ENCODE peak calls at places on chromosome 15, in five cellular contexts. U is fibroblast of villous mesenchyme, A is WERI-Rb-1, S is right atrium auricular region, F is ovary. T is an unnamed sample.
A peak's percentile ranks its signal among the peaks of the same experiment; 100 is the strongest.

GRCh38 chr15:20358066-20358780 is 183.4 kb downstream of the GOLGA6L6 start:
- DNase-seq in U (no peak), A (peak; percentile 93), S (no peak), F (no peak), T (no peak)

GRCh38 chr15:51714162-51714561 is 23.3 kb downstream of the LYSMD2 start:
- DNase-seq in U (no peak), A (no peak), S (no peak), F (no peak), T (no peak)

GRCh38 chr15:68542771-68543544 is 35.8 kb upstream of the CORO2B start:
- DNase-seq in U (peak; percentile 93), A (no peak), S (peak; percentile 89), F (peak; percentile 80), T (peak; percentile 96)

GRCh38 chr15:80567721-80568157 is 127.4 kb upstream of the ABHD17C start:
- DNase-seq in U (peak; percentile 88), A (peak; percentile 66), S (no peak), F (peak; percentile 65), T (peak; percentile 96)

GRCh38 chr15:82937659-82938058 is 14.9 kb downstream of the HOMER2 start:
- DNase-seq in U (no peak), A (no peak), S (no peak), F (no peak), T (no peak)

GRCh38 chr15:92883643-92884458 is 16.3 kb upstream of the CHD2 start:
- DNase-seq in U (peak; percentile 67), A (no peak), S (no peak), F (no peak), T (peak; percentile 63)

GRCh38 chr15:41790756-41791546 is 16.7 kb downstream of the MAPKBP1 start:
- DNase-seq in U (peak; percentile 70), A (no peak), S (no peak), F (no peak), T (peak; percentile 82)

GRCh38 chr15:28015855-28016254 is 83.3 kb downstream of the OCA2 start:
- DNase-seq in U (no peak), A (no peak), S (no peak), F (no peak), T (no peak)

GRCh38 chr15:72489943-72490554 is 15.9 kb downstream of the ARIH1 start:
- DNase-seq in U (no peak), A (no peak), S (no peak), F (no peak), T (no peak)

GRCh38 chr15:101672298-101672697 is 20.1 kb upstream of the TM2D3 start:
- DNase-seq in U (no peak), A (no peak), S (no peak), F (no peak), T (peak; percentile 36)

GRCh38 chr15:67172172-67172571 is 82.3 kb downstream of the AAGAB start:
- DNase-seq in U (no peak), A (no peak), S (no peak), F (no peak), T (no peak)

GRCh38 chr15:99721104-99721778 is 12.0 kb downstream of the LYSMD4 start:
- DNase-seq in U (no peak), A (no peak), S (no peak), F (no peak), T (no peak)
- H3K4me3 ChIP-seq in U (no peak overlapping the region), A (no peak overlapping the region), S (no peak overlapping the region), F (no peak overlapping the region), T (no peak overlapping the region)

GRCh38 chr15:74402337-74402839 is 31.4 kb downstream of the SEMA7A start:
- DNase-seq in U (no peak), A (no peak), S (no peak), F (no peak), T (no peak)

GRCh38 chr15:74400915-74401757 is 32.6 kb downstream of the SEMA7A start:
- DNase-seq in U (no peak), A (no peak), S (no peak), F (no peak), T (no peak)

GRCh38 chr15:74399100-74399499 is 31.7 kb upstream of the CYP11A1 start:
- DNase-seq in U (no peak), A (no peak), S (no peak), F (no peak), T (no peak)

GRCh38 chr15:74399511-74400312 is 32.3 kb upstream of the CYP11A1 start:
- DNase-seq in U (no peak), A (no peak), S (no peak), F (no peak), T (no peak)

GRCh38 chr15:74400313-74400850 is 32.9 kb upstream of the CYP11A1 start:
- DNase-seq in U (no peak), A (no peak), S (no peak), F (no peak), T (peak; percentile 56)
- H3K4me3 ChIP-seq in U (no peak overlapping the region), A (no peak overlapping the region), S (no peak overlapping the region), F (no peak overlapping the region), T (no peak overlapping the region)

DNA sequence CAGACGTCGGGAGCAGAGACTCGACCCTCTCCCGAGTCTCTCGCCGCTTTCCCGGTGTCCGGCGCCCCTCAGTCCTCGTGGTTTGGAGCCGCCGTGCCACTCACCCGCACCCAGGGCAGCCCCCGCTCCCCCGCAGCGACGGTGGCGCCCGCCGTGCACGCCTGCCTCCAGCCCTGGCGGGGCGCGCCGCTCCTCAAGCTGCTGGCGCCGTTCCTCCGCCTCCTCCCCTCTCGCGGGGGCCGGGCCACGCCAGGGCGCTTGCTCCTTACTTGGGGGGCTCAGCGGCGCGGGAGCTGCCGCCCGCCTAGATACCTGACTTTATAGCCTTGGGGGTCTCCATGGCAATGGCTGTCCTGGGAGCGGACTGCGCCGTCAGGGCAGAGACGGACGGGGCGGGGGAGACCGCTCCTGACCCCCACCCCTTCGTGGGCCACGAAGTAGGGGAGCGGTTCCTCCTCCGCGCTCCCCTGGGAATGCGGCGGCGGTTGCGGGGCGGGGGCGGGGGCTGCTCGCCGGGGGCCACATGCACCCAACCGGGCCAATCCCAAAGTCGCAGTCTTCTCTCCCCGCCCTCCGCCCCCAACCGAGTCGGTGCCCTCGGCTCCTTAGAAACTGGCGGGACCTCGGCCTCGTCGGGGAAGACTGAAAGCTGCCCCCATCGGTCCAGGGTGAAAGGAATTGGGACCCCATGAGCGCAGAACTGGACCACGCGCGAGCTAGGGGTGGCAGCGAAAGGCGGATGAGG is at the start of gene ANKRD63:
- DNase-seq in U (no peak), A (peak; percentile 49), S (no peak), F (no peak), T (no peak)
- H3K4me3 ChIP-seq in U (peak within 1 kb of the TSS; percentile 48), A (peak within 1 kb of the TSS; percentile 53), S (peak within 1 kb of the TSS; percentile 53), F (peak within 1 kb of the TSS; percentile 27), T (peak within 1 kb of the TSS; percentile 37)

DNA sequence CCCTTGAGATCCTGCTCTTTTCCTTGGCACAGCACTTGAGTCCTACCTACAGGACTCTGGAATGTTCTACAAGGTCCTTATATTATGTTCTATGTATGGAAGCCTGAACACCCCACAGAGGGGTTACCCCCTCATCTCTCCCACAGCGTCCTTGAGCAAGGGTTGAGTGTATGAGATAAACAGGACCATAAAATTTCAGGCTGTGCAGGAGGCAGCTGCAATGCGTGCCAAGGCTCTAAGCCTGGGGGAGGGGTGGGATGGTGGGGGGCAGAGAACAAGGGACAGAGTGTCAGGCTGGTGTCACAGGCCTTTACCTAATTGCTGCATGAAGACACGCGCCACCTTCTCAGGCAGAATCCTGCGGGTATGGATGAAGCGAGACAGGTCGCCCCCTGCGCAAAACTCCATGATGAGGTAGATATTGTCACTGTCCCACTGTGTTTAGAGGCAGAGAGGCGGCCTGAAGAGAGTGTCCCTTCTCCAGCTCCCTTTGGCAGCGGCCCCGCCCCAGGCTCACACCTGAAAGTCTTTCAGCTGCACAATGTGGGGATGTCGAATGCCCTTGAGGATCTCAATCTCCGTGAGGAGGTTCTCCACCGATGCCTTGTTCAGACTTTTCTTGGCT is 1.1 kb downstream of the ULK3 start:
- DNase-seq in U (no peak), A (no peak), S (no peak), F (no peak), T (no peak)
- H3K4me3 ChIP-seq in U (peak overlapping the region; percentile 86), A (peak overlapping the region; percentile 71), S (peak overlapping the region; percentile 80), F (peak overlapping the region; percentile 57), T (peak overlapping the region; percentile 79)

GRCh38 chr15:97966924-97967620 is 6.6 kb downstream of the ARRDC4 start:
- DNase-seq in U (peak; percentile 66), A (no peak), S (no peak), F (no peak), T (no peak)
- H3K4me3 ChIP-seq in U (no peak overlapping the region), A (no peak overlapping the region), S (no peak overlapping the region), F (no peak overlapping the region), T (no peak overlapping the region)

GRCh38 chr15:78881681-78882080 is 9.0 kb downstream of the MORF4L1 start:
- DNase-seq in U (no peak), A (no peak), S (no peak), F (no peak), T (no peak)
- H3K4me3 ChIP-seq in U (no peak overlapping the region), A (no peak overlapping the region), S (no peak overlapping the region), F (no peak overlapping the region), T (no peak overlapping the region)

DNA sequence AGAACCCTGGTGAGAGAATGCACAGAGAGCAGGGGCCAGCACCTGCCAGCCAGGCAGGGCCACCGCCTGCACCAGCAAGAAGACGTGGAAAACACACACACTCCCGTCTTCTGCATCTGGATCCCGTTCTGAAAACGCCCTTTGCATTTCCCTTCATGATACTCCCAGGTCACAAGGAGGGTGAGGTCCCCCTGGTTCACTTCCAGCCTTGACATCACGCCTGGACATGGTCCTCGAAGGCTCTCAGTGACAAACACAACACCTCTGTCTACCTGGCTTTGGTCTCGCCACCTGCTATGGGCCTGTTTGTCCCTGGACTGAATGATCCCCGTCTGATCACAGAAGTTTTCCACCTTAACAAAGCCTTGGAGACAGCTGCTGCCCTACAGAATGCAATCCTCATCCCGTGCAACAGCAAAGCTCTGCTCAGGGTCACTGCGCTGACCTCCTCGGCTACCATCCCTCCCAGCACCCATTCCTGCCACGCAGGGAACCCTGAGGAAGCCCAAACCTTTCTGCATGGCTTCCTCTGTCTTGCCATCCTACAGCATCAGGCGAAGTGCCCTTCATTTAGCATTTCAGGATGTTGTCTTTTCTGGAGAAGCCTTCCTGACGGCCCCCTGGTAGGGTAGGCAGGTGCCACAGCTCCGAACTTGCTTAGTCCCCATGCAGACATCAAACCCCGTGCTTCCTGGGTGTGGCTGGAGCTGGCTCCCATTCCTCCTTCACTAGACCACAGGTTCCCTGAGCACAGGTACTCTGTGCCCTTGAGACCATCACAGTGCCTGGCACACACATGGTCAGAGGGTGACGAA is 122.5 kb downstream of the ATP10A start:
- DNase-seq in U (no peak), A (no peak), S (no peak), F (no peak), T (no peak)
- H3K4me3 ChIP-seq in U (no peak overlapping the region), A (no peak overlapping the region), S (no peak overlapping the region), F (no peak overlapping the region), T (no peak overlapping the region)

GRCh38 chr15:64460206-64460736 is at the start of gene ZNF609:
- DNase-seq in U (peak; percentile 96), A (peak; percentile 97), S (peak; percentile 94), F (peak; percentile 93), T (peak; percentile 95)

GRCh38 chr15:64464271-64465005 is 4.1 kb downstream of the ZNF609 start:
- DNase-seq in U (peak; percentile 31), A (peak; percentile 16), S (no peak), F (no peak), T (no peak)

GRCh38 chr15:64461577-64462162 is 1.3 kb downstream of the ZNF609 start:
- DNase-seq in U (peak; percentile 28), A (peak; percentile 22), S (no peak), F (no peak), T (no peak)

GRCh38 chr15:64460737-64461576 is 579 bp downstream of the ZNF609 start:
- DNase-seq in U (peak; percentile 84), A (peak; percentile 55), S (no peak), F (peak; percentile 54), T (peak; percentile 88)

DNA sequence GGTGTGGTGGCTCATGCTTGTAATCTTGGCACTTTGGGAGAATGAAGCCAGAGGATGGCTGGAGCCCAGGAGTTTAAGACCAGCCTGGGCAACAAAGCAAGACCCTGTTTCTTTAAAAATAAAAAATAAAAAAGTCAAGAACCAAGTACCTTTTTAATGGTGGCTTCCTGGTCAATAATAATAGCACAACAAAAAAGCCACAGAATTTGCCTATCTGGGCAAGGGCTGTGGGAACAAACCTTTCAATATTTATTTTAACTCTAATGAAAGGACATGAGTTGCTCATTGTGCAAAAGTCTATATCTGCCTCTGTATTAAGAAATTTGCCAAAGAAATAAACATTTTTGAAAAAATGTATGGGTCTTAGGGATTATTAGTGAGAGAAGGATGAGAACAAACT is 2.1 kb downstream of the ZNF609 start:
- DNase-seq in U (no peak), A (no peak), S (no peak), F (no peak), T (no peak)
- H3K4me3 ChIP-seq in U (no peak overlapping the region), A (no peak overlapping the region), S (no peak overlapping the region), F (no peak overlapping the region), T (no peak overlapping the region)